ENCODE peak calls at places on chromosomes 4 and X, in four cellular contexts. One of them, this sample, is unnamed.

GRCh38 chr4:107220976-107221375 is 184.9 kb upstream of the DKK2 start:
- DNase-seq in astrocyte of the spinal cord: no peak
- DNase-seq in IMR-90: no peak
- DNase-seq in astrocyte: no peak
- DNase-seq in this sample: peak

GRCh38 chr4:113880240-113881028 is 99.0 kb downstream of the ARSJ start:
- DNase-seq in astrocyte of the spinal cord: no peak
- DNase-seq in IMR-90: no peak
- DNase-seq in astrocyte: no peak
- DNase-seq in this sample: no peak

GRCh38 chr4:15110120-15110571 is 107.9 kb downstream of the CPEB2 start:
- DNase-seq in astrocyte of the spinal cord: no peak
- DNase-seq in IMR-90: no peak
- DNase-seq in astrocyte: no peak
- DNase-seq in this sample: no peak

GRCh38 chr4:54225671-54226398 is 3.3 kb upstream of the PDGFRA start:
- DNase-seq in astrocyte of the spinal cord: peak
- DNase-seq in IMR-90: no peak
- DNase-seq in astrocyte: no peak
- DNase-seq in this sample: peak

GRCh38 chrX:47143894-47144625 is 442 bp downstream of the NDUFB11 start:
- DNase-seq in astrocyte of the spinal cord: peak
- DNase-seq in IMR-90: peak
- DNase-seq in astrocyte: peak
- DNase-seq in this sample: peak

GRCh38 chrX:13698432-13698831 is 9.5 kb downstream of the RAB9A start:
- DNase-seq in astrocyte of the spinal cord: no peak
- DNase-seq in IMR-90: no peak
- DNase-seq in astrocyte: no peak
- DNase-seq in this sample: no peak

GRCh38 chrX:68822641-68823410 is 6.0 kb upstream of the EFNB1 start:
- DNase-seq in astrocyte of the spinal cord: peak
- DNase-seq in IMR-90: peak
- DNase-seq in astrocyte: peak
- DNase-seq in this sample: peak

GRCh38 chrX:23557070-23557469 is 110.2 kb upstream of the PRDX4 start:
- DNase-seq in astrocyte of the spinal cord: no peak
- DNase-seq in IMR-90: peak
- DNase-seq in astrocyte: peak
- DNase-seq in this sample: peak

GRCh38 chr4:3372933-3373465 is 68.8 kb upstream of the HGFAC start:
- DNase-seq in astrocyte of the spinal cord: peak
- DNase-seq in IMR-90: no peak
- DNase-seq in astrocyte: peak
- DNase-seq in this sample: no peak

GRCh38 chr4:100098681-100099080 is 91.6 kb downstream of the DDIT4L start:
- DNase-seq in astrocyte of the spinal cord: no peak
- DNase-seq in IMR-90: no peak
- DNase-seq in astrocyte: no peak
- DNase-seq in this sample: no peak

GRCh38 chr4:17619416-17620105 is 5.1 kb downstream of the MED28 start:
- DNase-seq in astrocyte of the spinal cord: peak
- DNase-seq in IMR-90: peak
- DNase-seq in astrocyte: no peak
- DNase-seq in this sample: peak

GRCh38 chr4:40317921-40318658 is 17.0 kb upstream of the CHRNA9 start:
- DNase-seq in astrocyte of the spinal cord: no peak
- DNase-seq in IMR-90: no peak
- DNase-seq in astrocyte: no peak
- DNase-seq in this sample: no peak

GRCh38 chr4:20662851-20663250 is 37.4 kb upstream of the PACRGL start:
- DNase-seq in astrocyte of the spinal cord: peak
- DNase-seq in IMR-90: peak
- DNase-seq in astrocyte: peak
- DNase-seq in this sample: peak

GRCh38 chr4:112514449-112515277 is 1.3 kb downstream of the NEUROG2 start:
- DNase-seq in astrocyte of the spinal cord: no peak
- DNase-seq in IMR-90: no peak
- DNase-seq in astrocyte: no peak
- DNase-seq in this sample: no peak

GRCh38 chr4:144575181-144575580 is 70.8 kb upstream of the HHIP start:
- DNase-seq in astrocyte of the spinal cord: no peak
- DNase-seq in IMR-90: no peak
- DNase-seq in astrocyte: no peak
- DNase-seq in this sample: no peak

GRCh38 chr4:73964862-73965611 is 16.8 kb downstream of the PF4 start:
- DNase-seq in astrocyte of the spinal cord: no peak
- DNase-seq in IMR-90: no peak
- DNase-seq in astrocyte: no peak
- DNase-seq in this sample: peak

GRCh38 chr4:119735136-119735770 is 106.6 kb upstream of the PDE5A start:
- DNase-seq in astrocyte of the spinal cord: peak
- DNase-seq in IMR-90: peak
- DNase-seq in astrocyte: peak
- DNase-seq in this sample: peak

GRCh38 chr4:16896871-16897270 is 1.6 kb downstream of the LDB2 start:
- DNase-seq in astrocyte of the spinal cord: peak
- DNase-seq in IMR-90: peak
- DNase-seq in astrocyte: peak
- DNase-seq in this sample: peak

GRCh38 chrX:113741744-113742143 is 842.1 kb upstream of the HTR2C start:
- DNase-seq in astrocyte of the spinal cord: peak
- DNase-seq in IMR-90: no peak
- DNase-seq in astrocyte: peak
- DNase-seq in this sample: peak

GRCh38 chr4:185542626-185543336 is 7.5 kb upstream of the PDLIM3 start:
- DNase-seq in astrocyte of the spinal cord: peak
- DNase-seq in IMR-90: peak
- DNase-seq in astrocyte: peak
- DNase-seq in this sample: no peak

GRCh38 chr4:183591301-183591700 is 67.7 kb downstream of the RWDD4 start:
- DNase-seq in astrocyte of the spinal cord: no peak
- DNase-seq in IMR-90: peak
- DNase-seq in astrocyte: peak
- DNase-seq in this sample: no peak

GRCh38 chrX:49001521-49002090 is 458 bp downstream of the GRIPAP1 start:
- DNase-seq in astrocyte of the spinal cord: peak
- DNase-seq in IMR-90: peak
- DNase-seq in astrocyte: peak
- DNase-seq in this sample: peak

GRCh38 chrX:77771601-77772000 is 14.4 kb downstream of the ATRX start:
- DNase-seq in astrocyte of the spinal cord: no peak
- DNase-seq in IMR-90: no peak
- DNase-seq in astrocyte: peak
- DNase-seq in this sample: no peak

GRCh38 chr4:184746532-184746870 is 12.6 kb upstream of the CENPU start:
- DNase-seq in astrocyte of the spinal cord: peak
- DNase-seq in IMR-90: peak
- DNase-seq in astrocyte: peak
- DNase-seq in this sample: peak

GRCh38 chr4:18214656-18215055 is 193.1 kb upstream of the LCORL start:
- DNase-seq in astrocyte of the spinal cord: no peak
- DNase-seq in IMR-90: no peak
- DNase-seq in astrocyte: no peak
- DNase-seq in this sample: no peak

GRCh38 chrX:111447298-111447697 is 35.3 kb upstream of the DCX start:
- DNase-seq in astrocyte of the spinal cord: no peak
- DNase-seq in IMR-90: no peak
- DNase-seq in astrocyte: peak
- DNase-seq in this sample: peak

GRCh38 chrX:115233497-115234219 is at the start of gene LRCH2:
- DNase-seq in astrocyte of the spinal cord: peak
- DNase-seq in IMR-90: peak
- DNase-seq in astrocyte: peak
- DNase-seq in this sample: peak

GRCh38 chrX:154408659-154409221 is 314 bp downstream of the DNASE1L1 start:
- DNase-seq in astrocyte of the spinal cord: no peak
- DNase-seq in IMR-90: no peak
- DNase-seq in astrocyte: no peak
- DNase-seq in this sample: no peak

GRCh38 chr4:168837922-168838321 is 172.1 kb downstream of the CBR4 start:
- DNase-seq in astrocyte of the spinal cord: no peak
- DNase-seq in IMR-90: no peak
- DNase-seq in astrocyte: no peak
- DNase-seq in this sample: no peak

GRCh38 chr4:131426023-131426758 is 1722.9 kb upstream of the PCDH10 start:
- DNase-seq in astrocyte of the spinal cord: no peak
- DNase-seq in IMR-90: no peak
- DNase-seq in astrocyte: no peak
- DNase-seq in this sample: no peak

GRCh38 chrX:9789555-9789954 is 3.3 kb downstream of the SHROOM2 start:
- DNase-seq in astrocyte of the spinal cord: no peak
- DNase-seq in IMR-90: no peak
- DNase-seq in astrocyte: no peak
- DNase-seq in this sample: no peak

GRCh38 chrX:9786839-9787635 is 808 bp downstream of the SHROOM2 start:
- DNase-seq in astrocyte of the spinal cord: no peak
- DNase-seq in IMR-90: no peak
- DNase-seq in astrocyte: no peak
- DNase-seq in this sample: no peak

GRCh38 chrX:9785252-9785943 is 831 bp upstream of the SHROOM2 start:
- DNase-seq in astrocyte of the spinal cord: no peak
- DNase-seq in IMR-90: no peak
- DNase-seq in astrocyte: no peak
- DNase-seq in this sample: no peak

GRCh38 chrX:9788908-9789307 is 2.7 kb downstream of the SHROOM2 start:
- DNase-seq in astrocyte of the spinal cord: no peak
- DNase-seq in IMR-90: peak
- DNase-seq in astrocyte: no peak
- DNase-seq in this sample: peak

GRCh38 chrX:9785944-9786741 is at the start of gene SHROOM2:
- DNase-seq in astrocyte of the spinal cord: no peak
- DNase-seq in IMR-90: no peak
- DNase-seq in astrocyte: no peak
- DNase-seq in this sample: no peak
- H3K4me3 ChIP-seq in astrocyte of the spinal cord: peak
- H3K4me3 ChIP-seq in IMR-90: peak
- H3K4me3 ChIP-seq in astrocyte: peak
- H3K4me3 ChIP-seq in this sample: peak

GRCh38 chr4:128812360-128812958 is 3.0 kb downstream of the JADE1 start:
- DNase-seq in astrocyte of the spinal cord: peak
- DNase-seq in IMR-90: peak
- DNase-seq in astrocyte: peak
- DNase-seq in this sample: peak

GRCh38 chr4:128810871-128811570 is 1.5 kb downstream of the JADE1 start:
- DNase-seq in astrocyte of the spinal cord: peak
- DNase-seq in IMR-90: peak
- DNase-seq in astrocyte: peak
- DNase-seq in this sample: peak

GRCh38 chr4:128811571-128812359 is 2.3 kb downstream of the JADE1 start:
- DNase-seq in astrocyte of the spinal cord: peak
- DNase-seq in IMR-90: peak
- DNase-seq in astrocyte: peak
- DNase-seq in this sample: peak

GRCh38 chr4:128809477-128810330 is at the start of gene JADE1:
- DNase-seq in astrocyte of the spinal cord: peak
- DNase-seq in IMR-90: peak
- DNase-seq in astrocyte: peak
- DNase-seq in this sample: peak

GRCh38 chr4:128810331-128810870 is 901 bp downstream of the JADE1 start:
- DNase-seq in astrocyte of the spinal cord: no peak
- DNase-seq in IMR-90: peak
- DNase-seq in astrocyte: peak
- DNase-seq in this sample: peak
- TF ChIP-seq CTCF in astrocyte of the spinal cord: no peak
- TF ChIP-seq CTCF in IMR-90: peak
- TF ChIP-seq CTCF in astrocyte: no peak
- TF ChIP-seq CTCF in this sample: no peak

GRCh38 chr4:23477905-23478304 is 411.9 kb downstream of the PPARGC1A start:
- DNase-seq in astrocyte of the spinal cord: no peak
- DNase-seq in IMR-90: no peak
- DNase-seq in astrocyte: no peak
- DNase-seq in this sample: no peak
- H3K4me3 ChIP-seq in astrocyte of the spinal cord: no peak
- H3K4me3 ChIP-seq in IMR-90: no peak
- H3K4me3 ChIP-seq in astrocyte: no peak
- H3K4me3 ChIP-seq in this sample: no peak

GRCh38 chrX:134484039-134484438 is 24.1 kb downstream of the HPRT1 start:
- DNase-seq in astrocyte of the spinal cord: peak
- DNase-seq in IMR-90: peak
- DNase-seq in astrocyte: peak
- DNase-seq in this sample: peak
- TF ChIP-seq CTCF in astrocyte of the spinal cord: peak
- TF ChIP-seq CTCF in IMR-90: peak
- TF ChIP-seq CTCF in astrocyte: peak
- TF ChIP-seq CTCF in this sample: peak

GRCh38 chr4:384311-385010 is 46.8 kb downstream of the ZNF141 start:
- DNase-seq in astrocyte of the spinal cord: no peak
- DNase-seq in IMR-90: no peak
- DNase-seq in astrocyte: no peak
- DNase-seq in this sample: no peak
- H3K4me3 ChIP-seq in astrocyte of the spinal cord: no peak
- H3K4me3 ChIP-seq in IMR-90: no peak
- H3K4me3 ChIP-seq in astrocyte: no peak
- H3K4me3 ChIP-seq in this sample: no peak

DNA sequence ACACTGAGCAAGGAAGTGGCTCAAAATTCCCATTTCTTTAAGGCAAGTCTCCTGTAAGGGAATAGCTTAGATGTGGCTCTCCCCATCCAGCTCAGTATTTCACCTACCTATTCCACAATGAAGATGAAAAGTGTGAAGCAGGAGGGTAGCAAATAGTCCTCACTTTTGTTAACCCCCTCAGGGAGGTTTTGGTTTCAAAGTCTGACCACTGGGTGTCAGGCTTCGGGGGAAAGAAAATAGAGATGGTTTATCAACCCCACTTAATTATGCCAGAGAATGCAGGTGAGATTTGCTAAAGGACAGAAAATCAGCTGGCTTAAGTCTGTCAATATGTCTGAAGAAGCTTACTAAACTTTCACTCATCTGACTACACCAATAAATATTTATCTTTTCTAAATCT is 69.5 kb downstream of the DHX15 start:
- DNase-seq in astrocyte of the spinal cord: no peak
- DNase-seq in IMR-90: no peak
- DNase-seq in astrocyte: no peak
- DNase-seq in this sample: peak
- TF ChIP-seq CTCF in astrocyte of the spinal cord: peak
- TF ChIP-seq CTCF in IMR-90: peak
- TF ChIP-seq CTCF in astrocyte: peak
- TF ChIP-seq CTCF in this sample: peak